ENCODE peak calls at places on chromosomes 3 and 15, in six cellular contexts. S is OCI-LY7, E is dorsolateral prefrontal cortex, G is tibial nerve, N is MM.1S, Q is lower lobe of right lung. O is an unnamed sample.

GRCh38 chr3:56825579-56826438 is 24.1 kb upstream of the ARHGEF3 start:
- DNase-seq in S (peak; percentile 54), E (no peak), G (no peak), N (no peak), Q (no peak), O (no peak)

GRCh38 chr3:114569186-114569585 is 275.4 kb downstream of the TIGIT start:
- DNase-seq in S (no peak), E (no peak), G (no peak), N (no peak), Q (no peak), O (no peak)

GRCh38 chr3:134367412-134367811 is 6.8 kb downstream of the AMOTL2 start:
- DNase-seq in S (no peak), E (no peak), G (no peak), N (no peak), Q (no peak), O (no peak)

GRCh38 chr3:53109190-53109589 is 21.0 kb downstream of the RFT1 start:
- DNase-seq in S (no peak), E (no peak), G (no peak), N (peak; percentile 49), Q (no peak), O (no peak)

GRCh38 chr15:35166730-35167359 is 81.8 kb upstream of the NANOGP8 start:
- DNase-seq in S (no peak), E (no peak), G (no peak), N (no peak), Q (no peak), O (no peak)

GRCh38 chr3:3179407-3180094 is at the start of gene CRBN:
- DNase-seq in S (peak; percentile 88), E (peak; percentile 92), G (peak; percentile 85), N (peak; percentile 90), Q (peak; percentile 92), O (peak; percentile 82)

GRCh38 chr3:177337548-177338331 is 140.5 kb upstream of the TBL1XR1 start:
- DNase-seq in S (no peak), E (no peak), G (no peak), N (no peak), Q (no peak), O (no peak)

GRCh38 chr15:38130739-38131498 is 121.7 kb upstream of the SPRED1 start:
- DNase-seq in S (peak; percentile 20), E (peak; percentile 56), G (peak; percentile 86), N (peak; percentile 31), Q (peak; percentile 79), O (peak; percentile 15)

GRCh38 chr3:48503406-48504050 is 446 bp downstream of the SHISA5 start:
- DNase-seq in S (no peak), E (no peak), G (peak; percentile 50), N (no peak), Q (peak; percentile 53), O (no peak)

GRCh38 chr15:70856884-70857546 is 3.1 kb upstream of the LARP6 start:
- DNase-seq in S (no peak), E (no peak), G (peak; percentile 96), N (no peak), Q (no peak), O (no peak)

GRCh38 chr3:46184469-46184868 is 23.6 kb downstream of the CCR1 start:
- DNase-seq in S (no peak), E (no peak), G (no peak), N (no peak), Q (no peak), O (no peak)

GRCh38 chr15:90660195-90660995 is 56.8 kb upstream of the BLM start:
- DNase-seq in S (peak; percentile 69), E (no peak), G (peak; percentile 87), N (peak; percentile 59), Q (peak; percentile 75), O (no peak)

GRCh38 chr3:181457190-181457589 is 254.5 kb upstream of the SOX2 start:
- DNase-seq in S (no peak), E (peak; percentile 96), G (no peak), N (no peak), Q (no peak), O (peak; percentile 80)

GRCh38 chr15:87955284-87955909 is 301.1 kb downstream of the NTRK3 start:
- DNase-seq in S (no peak), E (peak; percentile 42), G (no peak), N (no peak), Q (no peak), O (no peak)

GRCh38 chr3:153252963-153253362 is 90.9 kb downstream of the RAP2B start:
- DNase-seq in S (no peak), E (no peak), G (no peak), N (no peak), Q (no peak), O (no peak)

GRCh38 chr3:38646630-38647029 is 2.9 kb downstream of the SCN5A start:
- DNase-seq in S (peak; percentile 47), E (no peak), G (no peak), N (peak; percentile 35), Q (no peak), O (no peak)

DNA sequence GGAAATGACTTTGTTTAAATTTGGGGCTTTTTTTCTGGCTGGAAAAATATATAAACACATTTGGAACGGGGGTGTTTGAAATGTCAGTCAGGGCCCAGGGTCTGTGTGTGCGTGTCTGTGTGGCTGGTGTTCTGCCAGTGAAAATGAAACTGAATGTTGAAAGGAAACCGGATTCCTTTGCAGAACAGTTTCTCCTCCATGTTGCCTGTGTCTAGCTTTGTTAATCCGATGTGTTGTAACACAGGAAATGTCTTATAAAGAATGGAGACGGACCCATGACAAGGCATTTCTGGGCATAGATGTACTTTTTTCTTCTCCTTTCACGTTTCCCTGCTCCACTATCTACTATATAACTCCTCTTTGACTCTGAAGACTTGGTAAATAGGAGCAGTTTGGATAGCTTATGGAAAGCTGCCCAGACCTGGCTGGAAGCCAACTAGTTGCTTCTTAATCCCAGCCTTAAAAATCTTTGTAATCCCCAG is 2.8 kb downstream of the SQOR start:
- DNase-seq in S (peak; percentile 53), E (peak; percentile 19), G (peak; percentile 49), N (peak; percentile 89), Q (no peak), O (no peak)
- H3K27ac ChIP-seq in S (no peak overlapping the region), E (peak overlapping the region; percentile 58), G (peak overlapping the region; percentile 89), N (peak overlapping the region; percentile 84), Q (peak overlapping the region; percentile 84), O (peak overlapping the region; percentile 82)

DNA sequence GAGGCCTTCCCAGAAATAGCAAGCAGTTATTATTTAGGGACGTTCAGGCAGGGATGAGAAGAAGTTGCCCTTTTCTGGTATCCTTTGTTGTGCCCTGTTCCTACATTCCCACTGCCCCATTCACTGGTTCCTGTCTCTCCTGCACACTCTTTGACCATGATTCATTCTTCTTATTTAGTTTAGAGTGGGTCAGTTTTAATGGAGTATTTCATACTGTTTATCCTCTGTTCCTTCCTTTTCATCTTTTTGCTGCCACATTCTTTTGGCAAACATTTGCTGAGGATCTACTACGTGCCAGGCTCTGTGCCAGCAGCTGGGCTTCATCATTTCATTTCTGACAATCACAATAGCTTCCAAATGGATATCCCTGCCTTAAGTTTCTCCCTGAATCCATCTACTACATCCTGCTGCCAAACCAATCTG is 11.8 kb upstream of the EID1 start:
- DNase-seq in S (no peak), E (no peak), G (no peak), N (no peak), Q (no peak), O (no peak)
- H3K27ac ChIP-seq in S (no peak overlapping the region), E (no peak overlapping the region), G (peak overlapping the region; percentile 55), N (no peak overlapping the region), Q (no peak overlapping the region), O (no peak overlapping the region)

DNA sequence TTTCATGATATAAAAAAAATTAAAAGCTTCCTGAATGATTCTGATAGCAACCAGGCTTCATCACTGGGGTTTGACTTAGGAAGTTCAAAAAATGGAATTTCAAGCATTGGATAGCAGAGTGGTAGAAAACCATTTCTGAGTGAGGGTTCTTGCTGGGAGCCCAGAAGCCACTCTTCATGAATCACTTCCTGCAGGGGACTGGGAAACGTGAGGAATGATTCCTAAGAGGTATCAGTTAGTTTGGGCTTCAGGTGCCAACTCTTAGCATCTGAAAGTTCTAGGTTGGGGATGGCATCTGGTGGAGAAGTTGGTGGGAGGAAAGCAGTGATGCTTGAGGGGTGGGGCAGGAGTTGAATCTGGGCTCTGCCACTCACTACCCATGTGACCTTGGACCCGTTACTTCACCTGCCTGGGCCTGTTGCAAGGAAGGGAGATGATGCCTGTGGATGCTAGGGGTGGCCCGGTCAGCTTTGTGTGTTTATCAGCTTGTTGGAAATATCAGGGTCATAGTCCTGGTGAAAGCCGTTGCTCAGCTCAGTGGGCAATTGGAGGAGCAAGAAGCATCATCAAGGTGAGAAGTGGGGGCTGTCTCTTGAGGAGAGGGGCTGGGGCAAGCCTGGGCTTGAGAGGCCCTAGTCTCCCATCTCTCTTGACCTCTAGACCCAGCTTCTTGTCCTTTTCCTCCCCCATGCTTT is 37.0 kb upstream of the TNFAIP8L3 start:
- DNase-seq in S (no peak), E (no peak), G (no peak), N (no peak), Q (no peak), O (no peak)
- H3K27ac ChIP-seq in S (no peak overlapping the region), E (no peak overlapping the region), G (peak overlapping the region; percentile 76), N (no peak overlapping the region), Q (no peak overlapping the region), O (no peak overlapping the region)

GRCh38 chr3:71710906-71711494 is 14.2 kb downstream of the EIF4E3 start:
- DNase-seq in S (peak; percentile 65), E (no peak), G (no peak), N (peak; percentile 80), Q (no peak), O (no peak)
- H3K27ac ChIP-seq in S (no peak overlapping the region), E (no peak overlapping the region), G (no peak overlapping the region), N (peak overlapping the region; percentile 19), Q (no peak overlapping the region), O (no peak overlapping the region)